ENCODE peak calls at places on chromosomes 5 and 9, in ten cellular contexts. Q is uterus, F is ovary, Y is PC-3, A is mesendoderm, X is GM23338, T is upper lobe of right lung, J is tibial artery, Z is sigmoid colon, C is aorta. V is an unnamed sample.

GRCh38 chr5:167952278-167952990 is 339.0 kb upstream of the WWC1 start:
- DNase-seq in J (no peak), F (no peak), Q (no peak), X (no peak), T (no peak), A (peak), C (peak), Z (no peak), Y (no peak), V (no peak)

GRCh38 chr5:67246108-67246507 is 49.5 kb upstream of the CD180 start:
- DNase-seq in A (peak), Q (no peak), T (no peak), F (peak), X (peak), Z (no peak), J (no peak), C (no peak), Y (peak), V (no peak)

GRCh38 chr9:129584136-129584535 is 36.8 kb downstream of the C9orf50 start:
- DNase-seq in F (peak), A (peak), J (peak), Z (peak), X (peak), C (no peak), Y (peak), T (no peak), Q (peak), V (no peak)

GRCh38 chr9:136765041-136765440 is 723 bp upstream of the LCN15 start:
- DNase-seq in T (peak), Q (no peak), Y (no peak), C (no peak), F (no peak), Z (peak), J (peak), A (no peak), X (no peak), V (no peak)

GRCh38 chr9:26656003-26656940 is 236.3 kb downstream of the CAAP1 start:
- DNase-seq in J (no peak), Z (no peak), Y (peak), F (no peak), Q (no peak), C (no peak), A (peak), T (no peak), X (peak), V (no peak)

GRCh38 chr5:176866913-176867312 is 32.2 kb downstream of the HK3 start:
- DNase-seq in T (no peak), F (no peak), Y (no peak), Z (no peak), Q (no peak), A (peak), J (no peak), C (no peak), X (peak), V (no peak)

GRCh38 chr5:131305906-131306305 is 42.1 kb downstream of the CDC42SE2 start:
- DNase-seq in Y (no peak), Q (no peak), F (no peak), X (no peak), C (no peak), J (no peak), Z (no peak), A (no peak), T (no peak), V (no peak)

GRCh38 chr9:95980262-95981125 is 105.0 kb downstream of the ERCC6L2 start:
- DNase-seq in Q (no peak), Z (no peak), Y (no peak), F (no peak), T (no peak), C (no peak), X (no peak), J (no peak), A (no peak), V (no peak)

GRCh38 chr5:107484261-107484660 is 186.5 kb downstream of the EFNA5 start:
- DNase-seq in A (no peak), F (no peak), Q (no peak), J (no peak), C (no peak), X (no peak), T (no peak), Z (no peak), Y (no peak), V (no peak)

GRCh38 chr9:126453156-126453963 is 126.7 kb downstream of the MVB12B start:
- DNase-seq in Y (no peak), F (peak), X (no peak), Z (no peak), J (peak), Q (no peak), C (no peak), T (no peak), A (no peak), V (no peak)

GRCh38 chr9:98607152-98607551 is 101.6 kb downstream of the GABBR2 start:
- DNase-seq in A (no peak), Q (no peak), X (no peak), J (no peak), T (no peak), Z (no peak), C (no peak), Y (no peak), F (no peak), V (no peak)

GRCh38 chr5:124156408-124157027 is 589.9 kb downstream of the ZNF608 start:
- DNase-seq in T (no peak), F (no peak), J (no peak), X (no peak), C (no peak), Z (no peak), Q (no peak), A (no peak), Y (no peak), V (no peak)

GRCh38 chr9:134399435-134400056 is 73.3 kb downstream of the RXRA start:
- DNase-seq in Q (no peak), C (no peak), X (peak), Y (peak), T (no peak), A (peak), J (no peak), Z (no peak), F (no peak), V (no peak)
- H3K27ac ChIP-seq in Q (no peak), C (no peak), X (no peak), Y (no peak), T (no peak), A (no peak), J (no peak), Z (no peak), F (no peak), V (no peak)

GRCh38 chr5:141245250-141245717 is at the start of gene PCDHB15:
- DNase-seq in J (no peak), Q (peak), T (no peak), A (peak), C (no peak), Y (no peak), X (peak), Z (no peak), F (peak), V (no peak)
- H3K4me3 ChIP-seq in J (peak), Q (no peak), T (peak), A (peak), C (peak), Y (no peak), X (peak), Z (peak), F (peak), V (no peak)

DNA sequence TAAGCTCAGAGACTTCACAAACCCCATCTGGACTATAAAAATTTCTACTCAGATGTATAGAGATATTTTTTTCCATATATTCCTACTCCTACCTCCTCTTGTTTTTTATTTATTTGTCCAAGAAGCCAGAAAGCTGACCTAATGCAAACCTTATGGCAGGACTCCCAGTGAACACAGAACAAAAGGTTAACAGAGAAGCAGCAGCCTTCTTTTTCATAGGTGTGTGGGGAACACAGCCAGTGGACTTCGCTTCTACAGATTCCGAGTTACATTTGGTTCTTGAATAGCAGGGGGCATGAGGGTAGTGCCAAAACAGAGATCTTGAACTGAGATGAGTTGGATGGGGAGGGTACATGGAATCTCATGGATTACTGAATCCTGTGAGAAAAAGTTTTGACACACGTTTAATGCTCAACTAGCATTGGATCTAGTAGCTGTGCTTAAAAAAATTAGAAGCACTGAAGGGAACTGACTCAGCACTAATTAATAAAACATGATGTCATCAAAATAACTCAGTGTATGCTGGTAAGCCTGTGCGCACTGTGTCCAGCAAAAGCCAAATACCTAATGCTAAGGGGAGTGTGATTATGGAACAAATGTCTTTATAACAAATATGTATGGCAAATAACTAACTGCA is 240.1 kb downstream of the GABRB2 start:
- DNase-seq in Q (no peak), X (no peak), F (no peak), A (no peak), T (no peak), J (no peak), C (no peak), Y (no peak), Z (no peak), V (no peak)
- H3K27ac ChIP-seq in Q (no peak), X (no peak), F (no peak), A (no peak), T (no peak), J (no peak), C (no peak), Y (no peak), Z (no peak), V (no peak)

DNA sequence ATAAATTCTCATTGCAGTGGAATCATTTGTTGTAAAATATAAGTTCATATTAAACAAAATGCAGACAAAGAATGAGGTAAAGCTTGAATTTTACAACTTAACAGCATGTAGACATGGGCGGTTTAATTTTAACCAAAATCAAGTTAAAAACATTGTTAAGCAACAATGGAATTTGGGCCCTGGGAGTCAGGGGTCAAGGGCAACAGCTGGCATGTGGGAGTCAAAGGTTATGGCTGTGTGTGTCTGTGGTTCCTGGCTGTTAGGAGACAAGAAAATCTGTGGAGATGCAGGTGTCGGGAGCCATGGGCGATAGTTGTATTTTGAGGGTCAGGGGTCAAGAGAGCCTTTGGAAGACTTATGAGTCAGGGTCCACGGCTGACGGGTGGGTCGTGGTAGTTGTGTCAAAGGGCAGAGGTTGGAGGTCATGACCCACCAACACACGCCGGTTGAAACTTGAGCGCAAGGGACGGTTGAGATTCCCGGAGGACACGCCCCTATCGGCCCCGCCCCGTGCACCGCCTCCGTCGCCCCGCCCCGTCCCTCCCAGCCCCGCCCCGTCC is 443 bp upstream of the RANBP17 start:
- DNase-seq in A (peak), Y (no peak), Z (no peak), Q (no peak), J (no peak), X (no peak), T (no peak), F (peak), C (no peak), V (no peak)
- H3K4me3 ChIP-seq in A (no peak), Y (no peak), Z (peak), Q (no peak), J (peak), X (no peak), T (peak), F (no peak), C (peak), V (no peak)

DNA sequence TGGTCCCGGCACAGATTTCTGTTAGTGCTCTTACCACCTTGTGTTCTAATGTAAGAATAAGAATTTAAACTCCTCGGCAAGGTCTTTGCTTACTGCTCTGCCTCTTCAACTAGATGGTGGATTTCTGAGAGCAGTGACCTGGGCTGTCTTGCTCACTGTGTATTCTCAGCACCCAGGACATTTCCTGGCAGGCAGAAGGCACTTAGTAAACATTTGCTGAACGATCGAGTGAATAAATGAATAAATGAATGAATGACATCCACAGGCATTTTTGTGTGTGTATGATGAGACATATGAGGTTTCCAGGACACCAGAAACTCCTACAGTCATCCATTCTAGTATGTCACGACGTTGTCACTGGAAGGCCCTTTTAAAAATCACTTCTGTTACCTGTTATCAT is 143.2 kb downstream of the BOD1 start:
- DNase-seq in C (no peak), Q (no peak), Z (no peak), F (no peak), A (no peak), J (no peak), X (no peak), T (no peak), Y (peak), V (no peak)
- H3K27ac ChIP-seq in C (peak), Q (no peak), Z (peak), F (no peak), A (no peak), J (peak), X (no peak), T (peak), Y (peak), V (no peak)

GRCh38 chr5:33890147-33890546 is 1.6 kb downstream of the ADAMTS12 start:
- DNase-seq in F (no peak), C (no peak), X (peak), Q (no peak), Y (no peak), Z (no peak), J (no peak), A (peak), T (no peak), V (no peak)
- H3K4me3 ChIP-seq in F (no peak), C (no peak), X (peak), Q (no peak), Y (no peak), Z (peak), J (peak), A (no peak), T (peak), V (peak)

GRCh38 chr9:68560131-68560844 is 19.6 kb upstream of the TMEM252 start:
- DNase-seq in F (peak), X (peak), A (peak), Z (peak), Q (peak), C (no peak), T (peak), J (no peak), Y (peak), V (peak)
- H3K27ac ChIP-seq in F (no peak), X (no peak), A (no peak), Z (peak), Q (peak), C (no peak), T (no peak), J (peak), Y (no peak), V (no peak)

GRCh38 chr9:694499-695154 is 146.9 kb upstream of the DMRT1 start:
- DNase-seq in C (no peak), Y (peak), Q (peak), T (no peak), J (no peak), F (no peak), X (no peak), A (no peak), Z (no peak), V (peak)
- H3K4me3 ChIP-seq in C (peak), Y (peak), Q (peak), T (peak), J (peak), F (peak), X (no peak), A (no peak), Z (peak), V (no peak)

DNA sequence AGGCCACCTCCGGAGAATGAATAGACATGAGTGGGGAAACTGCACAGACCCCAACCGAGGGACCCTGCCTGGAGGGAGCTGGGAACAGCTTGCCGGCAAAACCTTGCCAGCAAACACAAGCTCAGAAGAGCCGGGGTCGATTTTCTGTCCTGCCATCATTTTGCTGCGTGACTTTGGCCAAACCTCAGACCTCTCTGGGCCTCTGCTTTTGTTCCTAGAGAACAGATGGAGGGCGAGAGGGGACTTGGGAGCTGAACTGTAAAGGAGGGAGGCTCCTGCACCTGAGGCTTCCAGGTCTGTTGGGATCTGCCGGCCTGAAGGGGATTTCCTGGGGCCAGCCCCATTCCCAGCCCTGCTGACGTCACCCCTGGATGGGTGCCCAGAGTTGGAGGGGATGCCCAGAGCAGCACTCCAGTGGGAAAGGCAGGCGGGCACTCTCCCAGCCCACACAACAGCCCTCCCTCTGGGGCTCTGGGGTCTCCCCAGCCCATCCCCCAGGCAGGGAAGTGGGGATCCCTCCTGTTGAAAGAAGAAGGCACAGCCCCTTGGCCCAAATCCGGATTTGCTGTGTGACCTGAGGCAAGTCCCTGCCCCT is 40.4 kb upstream of the SYNPO start:
- DNase-seq in Z (peak), Q (peak), Y (peak), F (peak), X (no peak), A (no peak), C (peak), J (peak), T (peak), V (peak)
- H3K27ac ChIP-seq in Z (peak), Q (peak), Y (no peak), F (no peak), X (no peak), A (no peak), C (peak), J (peak), T (peak), V (peak)

V was measured in right lobe of liver.